ENCODE peak calls at places on chromosomes 3 and 15, in seven cellular contexts. One of them, this sample, is unnamed. For H3K4me1, the result is how much of the 10 kb centered on the place peaks cover.

GRCh38 chr3:40691598-40691905 is 166.8 kb downstream of the ZNF621 start:
- DNase-seq in heart left ventricle: peak
- DNase-seq in HCT116: no peak
- DNase-seq in sigmoid colon: no peak
- DNase-seq in transverse colon: no peak
- DNase-seq in uterus: no peak
- DNase-seq in body of pancreas: peak
- DNase-seq in this sample: no peak

GRCh38 chr3:33134026-33134625 is 20.3 kb downstream of the CRTAP start:
- DNase-seq in heart left ventricle: no peak
- DNase-seq in HCT116: no peak
- DNase-seq in sigmoid colon: no peak
- DNase-seq in transverse colon: no peak
- DNase-seq in uterus: no peak
- DNase-seq in body of pancreas: no peak
- DNase-seq in this sample: no peak

GRCh38 chr3:196886175-196886574 is 18.5 kb downstream of the SENP5 start:
- DNase-seq in heart left ventricle: no peak
- DNase-seq in HCT116: no peak
- DNase-seq in sigmoid colon: no peak
- DNase-seq in transverse colon: no peak
- DNase-seq in uterus: no peak
- DNase-seq in body of pancreas: no peak
- DNase-seq in this sample: no peak

GRCh38 chr15:57036352-57036751 is 117.9 kb downstream of the TCF12 start:
- DNase-seq in heart left ventricle: no peak
- DNase-seq in HCT116: no peak
- DNase-seq in sigmoid colon: no peak
- DNase-seq in transverse colon: no peak
- DNase-seq in uterus: no peak
- DNase-seq in body of pancreas: no peak
- DNase-seq in this sample: no peak

GRCh38 chr3:41705893-41706292 is 256.0 kb downstream of the ULK4 start:
- DNase-seq in heart left ventricle: no peak
- DNase-seq in HCT116: no peak
- DNase-seq in sigmoid colon: no peak
- DNase-seq in transverse colon: no peak
- DNase-seq in uterus: no peak
- DNase-seq in body of pancreas: no peak
- DNase-seq in this sample: no peak

GRCh38 chr15:64361259-64361658 is 5.3 kb upstream of the CSNK1G1 start:
- DNase-seq in heart left ventricle: no peak
- DNase-seq in HCT116: no peak
- DNase-seq in sigmoid colon: no peak
- DNase-seq in transverse colon: no peak
- DNase-seq in uterus: no peak
- DNase-seq in body of pancreas: no peak
- DNase-seq in this sample: no peak

GRCh38 chr3:66709464-66710058 is 208.7 kb upstream of the LRIG1 start:
- DNase-seq in heart left ventricle: no peak
- DNase-seq in HCT116: no peak
- DNase-seq in sigmoid colon: peak
- DNase-seq in transverse colon: no peak
- DNase-seq in uterus: no peak
- DNase-seq in body of pancreas: no peak
- DNase-seq in this sample: no peak

GRCh38 chr3:72384602-72385001 is 463.6 kb downstream of the SHQ1 start:
- DNase-seq in heart left ventricle: no peak
- DNase-seq in HCT116: no peak
- DNase-seq in sigmoid colon: no peak
- DNase-seq in transverse colon: no peak
- DNase-seq in uterus: no peak
- DNase-seq in body of pancreas: no peak
- DNase-seq in this sample: no peak

GRCh38 chr3:38984731-38985130 is 67.0 kb downstream of the SCN11A start:
- DNase-seq in heart left ventricle: no peak
- DNase-seq in HCT116: no peak
- DNase-seq in sigmoid colon: no peak
- DNase-seq in transverse colon: no peak
- DNase-seq in uterus: no peak
- DNase-seq in body of pancreas: no peak
- DNase-seq in this sample: no peak

GRCh38 chr15:90059208-90059985 is 42.9 kb downstream of the IDH2 start:
- DNase-seq in heart left ventricle: peak
- DNase-seq in HCT116: no peak
- DNase-seq in sigmoid colon: peak
- DNase-seq in transverse colon: peak
- DNase-seq in uterus: no peak
- DNase-seq in body of pancreas: peak
- DNase-seq in this sample: peak

GRCh38 chr15:39128746-39129145 is 452.1 kb upstream of the THBS1 start:
- DNase-seq in heart left ventricle: no peak
- DNase-seq in HCT116: no peak
- DNase-seq in sigmoid colon: no peak
- DNase-seq in transverse colon: no peak
- DNase-seq in uterus: no peak
- DNase-seq in body of pancreas: no peak
- DNase-seq in this sample: no peak
- H3K4me1 ChIP-seq in heart left ventricle: under half
- H3K4me1 ChIP-seq in HCT116: under half
- H3K4me1 ChIP-seq in sigmoid colon: half or more
- H3K4me1 ChIP-seq in transverse colon: under half
- H3K4me1 ChIP-seq in uterus: under half
- H3K4me1 ChIP-seq in body of pancreas: under half
- H3K4me1 ChIP-seq in this sample: under half

GRCh38 chr15:75637245-75638009 is 2.6 kb downstream of the IMP3 start:
- DNase-seq in heart left ventricle: no peak
- DNase-seq in HCT116: no peak
- DNase-seq in sigmoid colon: no peak
- DNase-seq in transverse colon: no peak
- DNase-seq in uterus: no peak
- DNase-seq in body of pancreas: no peak
- DNase-seq in this sample: no peak
- TF ChIP-seq POLR2A in heart left ventricle: no peak
- TF ChIP-seq POLR2A in HCT116: no peak
- TF ChIP-seq POLR2A in sigmoid colon: no peak
- TF ChIP-seq POLR2A in transverse colon: no peak
- TF ChIP-seq POLR2A in uterus: no peak
- TF ChIP-seq POLR2A in body of pancreas: no peak
- TF ChIP-seq POLR2A in this sample: no peak

GRCh38 chr15:66801266-66801665 is 99.2 kb downstream of the SMAD6 start:
- DNase-seq in heart left ventricle: no peak
- DNase-seq in HCT116: no peak
- DNase-seq in sigmoid colon: no peak
- DNase-seq in transverse colon: no peak
- DNase-seq in uterus: no peak
- DNase-seq in body of pancreas: no peak
- DNase-seq in this sample: no peak
- H3K4me1 ChIP-seq in heart left ventricle: under half
- H3K4me1 ChIP-seq in HCT116: under half
- H3K4me1 ChIP-seq in sigmoid colon: under half
- H3K4me1 ChIP-seq in transverse colon: under half
- H3K4me1 ChIP-seq in uterus: under half
- H3K4me1 ChIP-seq in body of pancreas: under half
- H3K4me1 ChIP-seq in this sample: under half

DNA sequence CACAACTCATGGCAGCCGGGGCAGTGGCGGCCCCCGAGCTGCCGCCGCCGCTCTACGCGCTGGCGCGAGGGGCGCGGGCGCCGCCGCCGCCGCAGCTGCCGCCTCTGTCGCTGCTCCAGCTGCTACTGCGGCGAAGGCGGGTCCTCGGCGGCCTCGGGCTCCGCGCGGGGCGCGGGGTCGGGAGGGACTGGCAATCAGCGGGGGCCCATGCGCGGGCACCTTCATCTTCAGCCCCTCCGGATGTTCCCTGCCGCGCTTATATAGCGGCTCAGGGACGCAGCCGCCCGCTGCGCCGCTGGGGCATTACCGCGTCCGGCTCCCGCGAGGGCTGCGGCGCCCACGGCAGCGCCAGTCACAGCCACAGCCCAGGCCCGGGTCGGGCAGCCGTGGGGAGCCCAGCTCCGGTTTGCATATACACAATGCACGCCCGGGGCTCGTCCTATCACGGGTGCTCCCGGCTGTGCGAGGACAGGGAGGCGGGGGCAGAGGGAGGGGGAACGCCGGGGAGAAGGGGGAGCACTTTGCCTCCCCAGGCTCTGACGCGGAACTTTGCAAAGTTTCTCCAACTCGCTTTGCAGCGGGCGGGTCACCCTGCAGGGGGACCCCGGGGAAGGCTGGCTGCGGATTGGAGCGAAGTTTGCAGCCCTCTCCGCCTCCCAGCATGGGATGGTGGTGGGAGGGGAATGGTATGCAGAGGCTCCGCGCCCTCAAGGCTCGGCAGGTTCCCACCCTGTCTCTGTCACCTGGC is at the start of gene VGLL3:
- DNase-seq in heart left ventricle: peak
- DNase-seq in HCT116: no peak
- DNase-seq in sigmoid colon: peak
- DNase-seq in transverse colon: peak
- DNase-seq in uterus: peak
- DNase-seq in body of pancreas: peak
- DNase-seq in this sample: no peak
- TF ChIP-seq POLR2A in heart left ventricle: no peak
- TF ChIP-seq POLR2A in HCT116: no peak
- TF ChIP-seq POLR2A in sigmoid colon: peak
- TF ChIP-seq POLR2A in transverse colon: peak
- TF ChIP-seq POLR2A in uterus: peak
- TF ChIP-seq POLR2A in body of pancreas: peak
- TF ChIP-seq POLR2A in this sample: no peak

DNA sequence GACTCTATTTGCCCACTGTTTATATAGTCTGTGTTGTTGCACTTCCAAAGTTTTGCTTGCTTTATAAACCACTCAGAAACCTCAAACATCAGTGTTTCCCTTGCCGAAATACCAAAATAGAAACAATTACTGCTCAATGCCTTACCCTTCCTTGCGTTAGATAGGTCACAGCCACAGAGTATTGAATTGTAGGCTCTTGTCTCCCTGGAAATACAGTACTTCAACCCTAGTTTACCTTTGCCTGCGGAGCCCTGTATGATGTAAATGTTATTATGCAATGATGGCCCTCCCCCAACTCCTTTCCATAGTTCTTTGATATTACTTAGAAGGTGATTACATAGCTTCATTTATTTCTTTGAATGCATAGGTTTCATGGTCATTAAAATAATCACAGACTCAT is 44.2 kb downstream of the SOX2 start:
- DNase-seq in heart left ventricle: no peak
- DNase-seq in HCT116: no peak
- DNase-seq in sigmoid colon: no peak
- DNase-seq in transverse colon: no peak
- DNase-seq in uterus: no peak
- DNase-seq in body of pancreas: no peak
- DNase-seq in this sample: no peak
- H3K4me1 ChIP-seq in heart left ventricle: under half
- H3K4me1 ChIP-seq in HCT116: under half
- H3K4me1 ChIP-seq in sigmoid colon: under half
- H3K4me1 ChIP-seq in transverse colon: under half
- H3K4me1 ChIP-seq in uterus: under half
- H3K4me1 ChIP-seq in body of pancreas: under half
- H3K4me1 ChIP-seq in this sample: under half

GRCh38 chr3:48899298-48899697 is 616 bp upstream of the SLC25A20 start:
- DNase-seq in heart left ventricle: no peak
- DNase-seq in HCT116: no peak
- DNase-seq in sigmoid colon: no peak
- DNase-seq in transverse colon: no peak
- DNase-seq in uterus: no peak
- DNase-seq in body of pancreas: no peak
- DNase-seq in this sample: no peak

GRCh38 chr3:48897401-48898376 is 993 bp downstream of the SLC25A20 start:
- DNase-seq in heart left ventricle: peak
- DNase-seq in HCT116: no peak
- DNase-seq in sigmoid colon: no peak
- DNase-seq in transverse colon: peak
- DNase-seq in uterus: no peak
- DNase-seq in body of pancreas: peak
- DNase-seq in this sample: peak

GRCh38 chr3:48896991-48897390 is 1.7 kb downstream of the SLC25A20 start:
- DNase-seq in heart left ventricle: no peak
- DNase-seq in HCT116: no peak
- DNase-seq in sigmoid colon: no peak
- DNase-seq in transverse colon: no peak
- DNase-seq in uterus: no peak
- DNase-seq in body of pancreas: no peak
- DNase-seq in this sample: no peak

DNA sequence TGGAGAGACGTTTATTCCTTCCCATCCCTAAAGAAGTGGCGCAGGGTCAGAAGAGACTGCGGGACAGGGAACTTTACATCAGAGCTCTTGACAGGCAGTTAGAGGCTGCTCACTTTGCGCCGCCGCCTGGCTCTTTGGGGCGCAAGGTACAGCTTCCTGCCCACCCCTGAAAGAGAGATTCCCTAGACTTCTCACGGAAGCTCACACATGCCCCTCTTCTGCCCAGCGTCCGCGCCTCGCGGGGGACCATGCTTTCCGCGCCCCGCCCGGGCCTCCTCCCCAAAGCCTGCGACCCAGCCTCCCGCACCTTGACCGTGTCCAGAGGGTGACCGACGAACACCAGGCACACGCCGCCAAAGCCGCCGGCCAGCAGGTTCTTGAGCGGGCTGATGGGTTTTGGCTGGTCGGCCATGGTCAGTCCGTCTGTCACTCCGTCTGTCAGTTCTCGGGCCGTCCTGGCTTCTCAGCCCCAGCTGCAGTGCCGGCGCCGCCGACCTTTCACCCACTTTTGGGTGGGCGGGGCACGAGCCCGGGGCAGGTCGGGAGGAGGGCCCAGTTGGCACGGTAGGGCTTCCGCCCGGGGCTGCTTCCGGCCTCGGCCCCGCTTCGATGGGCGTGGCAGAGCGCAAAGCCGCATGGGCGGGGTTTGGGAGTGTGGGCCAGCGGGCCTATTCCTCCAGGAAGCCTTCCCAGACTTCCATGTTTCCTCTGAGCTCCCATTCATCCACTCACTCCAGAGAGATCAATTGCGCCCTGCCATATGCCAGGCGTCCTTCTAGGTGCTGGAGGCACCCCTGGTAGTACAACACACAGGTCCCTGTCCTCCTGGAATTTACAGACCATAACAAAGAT is at the start of gene SLC25A20:
- DNase-seq in heart left ventricle: peak
- DNase-seq in HCT116: peak
- DNase-seq in sigmoid colon: peak
- DNase-seq in transverse colon: peak
- DNase-seq in uterus: peak
- DNase-seq in body of pancreas: peak
- DNase-seq in this sample: peak
- TF ChIP-seq POLR2A in heart left ventricle: no peak
- TF ChIP-seq POLR2A in HCT116: no peak
- TF ChIP-seq POLR2A in sigmoid colon: no peak
- TF ChIP-seq POLR2A in transverse colon: peak
- TF ChIP-seq POLR2A in uterus: peak
- TF ChIP-seq POLR2A in body of pancreas: no peak
- TF ChIP-seq POLR2A in this sample: peak

This sample was measured in Peyer's patch.